ENCODE peak calls at places on chromosomes 1 and 21, in ten cellular contexts. One of them, this sample, is unnamed.

GRCh38 chr21:42407476-42407875 is 3.8 kb downstream of the UBASH3A start:
- DNase-seq in stimulated activated CD4-positive, alpha-beta T cell treated with anti-CD3 and anti-CD28 coated beads, Interleukin-15, amount 100 ng/mL, for 1 hour: no peak
- DNase-seq in memory B cell: no peak
- DNase-seq in T follicular helper cell: no peak
- DNase-seq in K562: no peak
- DNase-seq in lower lobe of right lung: no peak
- DNase-seq in activated T-cell treated with anti-CD3 and anti-CD28 coated beads, Interleukin-2, amount 50 U/mL, for 1 hour: no peak
- DNase-seq in PC-9: no peak
- DNase-seq in cardiac muscle cell: no peak
- DNase-seq in HFFc6: no peak
- DNase-seq in this sample: no peak

GRCh38 chr1:117613249-117613968 is 7.6 kb downstream of the TENT5C start:
- DNase-seq in stimulated activated CD4-positive, alpha-beta T cell treated with anti-CD3 and anti-CD28 coated beads, Interleukin-15, amount 100 ng/mL, for 1 hour: no peak
- DNase-seq in memory B cell: no peak
- DNase-seq in T follicular helper cell: no peak
- DNase-seq in K562: peak; percentile 67
- DNase-seq in lower lobe of right lung: no peak
- DNase-seq in activated T-cell treated with anti-CD3 and anti-CD28 coated beads, Interleukin-2, amount 50 U/mL, for 1 hour: no peak
- DNase-seq in PC-9: no peak
- DNase-seq in cardiac muscle cell: peak; percentile 50
- DNase-seq in HFFc6: no peak
- DNase-seq in this sample: no peak

GRCh38 chr1:235708390-235708962 is 58.9 kb upstream of the GNG4 start:
- DNase-seq in stimulated activated CD4-positive, alpha-beta T cell treated with anti-CD3 and anti-CD28 coated beads, Interleukin-15, amount 100 ng/mL, for 1 hour: no peak
- DNase-seq in memory B cell: no peak
- DNase-seq in T follicular helper cell: no peak
- DNase-seq in K562: no peak
- DNase-seq in lower lobe of right lung: no peak
- DNase-seq in activated T-cell treated with anti-CD3 and anti-CD28 coated beads, Interleukin-2, amount 50 U/mL, for 1 hour: no peak
- DNase-seq in PC-9: peak; percentile 58
- DNase-seq in cardiac muscle cell: no peak
- DNase-seq in HFFc6: peak; percentile 46
- DNase-seq in this sample: no peak

GRCh38 chr1:64733576-64734288 is 11.1 kb upstream of the RAVER2 start:
- DNase-seq in stimulated activated CD4-positive, alpha-beta T cell treated with anti-CD3 and anti-CD28 coated beads, Interleukin-15, amount 100 ng/mL, for 1 hour: no peak
- DNase-seq in memory B cell: no peak
- DNase-seq in T follicular helper cell: no peak
- DNase-seq in K562: no peak
- DNase-seq in lower lobe of right lung: no peak
- DNase-seq in activated T-cell treated with anti-CD3 and anti-CD28 coated beads, Interleukin-2, amount 50 U/mL, for 1 hour: no peak
- DNase-seq in PC-9: no peak
- DNase-seq in cardiac muscle cell: peak; percentile 66
- DNase-seq in HFFc6: peak; percentile 43
- DNase-seq in this sample: no peak

GRCh38 chr1:70720133-70720920 is 309.3 kb downstream of the CTH start:
- DNase-seq in stimulated activated CD4-positive, alpha-beta T cell treated with anti-CD3 and anti-CD28 coated beads, Interleukin-15, amount 100 ng/mL, for 1 hour: no peak
- DNase-seq in memory B cell: no peak
- DNase-seq in T follicular helper cell: no peak
- DNase-seq in K562: no peak
- DNase-seq in lower lobe of right lung: no peak
- DNase-seq in activated T-cell treated with anti-CD3 and anti-CD28 coated beads, Interleukin-2, amount 50 U/mL, for 1 hour: no peak
- DNase-seq in PC-9: no peak
- DNase-seq in cardiac muscle cell: no peak
- DNase-seq in HFFc6: no peak
- DNase-seq in this sample: no peak

GRCh38 chr1:169601096-169601881 is 15.0 kb upstream of the F5 start:
- DNase-seq in stimulated activated CD4-positive, alpha-beta T cell treated with anti-CD3 and anti-CD28 coated beads, Interleukin-15, amount 100 ng/mL, for 1 hour: no peak
- DNase-seq in memory B cell: no peak
- DNase-seq in T follicular helper cell: no peak
- DNase-seq in K562: peak; percentile 17
- DNase-seq in lower lobe of right lung: no peak
- DNase-seq in activated T-cell treated with anti-CD3 and anti-CD28 coated beads, Interleukin-2, amount 50 U/mL, for 1 hour: no peak
- DNase-seq in PC-9: no peak
- DNase-seq in cardiac muscle cell: peak; percentile 59
- DNase-seq in HFFc6: peak; percentile 30
- DNase-seq in this sample: no peak

GRCh38 chr1:159612211-159612885 is 24.7 kb downstream of the APCS start:
- DNase-seq in stimulated activated CD4-positive, alpha-beta T cell treated with anti-CD3 and anti-CD28 coated beads, Interleukin-15, amount 100 ng/mL, for 1 hour: no peak
- DNase-seq in memory B cell: no peak
- DNase-seq in T follicular helper cell: no peak
- DNase-seq in K562: no peak
- DNase-seq in lower lobe of right lung: no peak
- DNase-seq in activated T-cell treated with anti-CD3 and anti-CD28 coated beads, Interleukin-2, amount 50 U/mL, for 1 hour: no peak
- DNase-seq in PC-9: no peak
- DNase-seq in cardiac muscle cell: no peak
- DNase-seq in HFFc6: no peak
- DNase-seq in this sample: no peak

GRCh38 chr21:14645702-14646101 is 99.6 kb upstream of the SAMSN1 start:
- DNase-seq in stimulated activated CD4-positive, alpha-beta T cell treated with anti-CD3 and anti-CD28 coated beads, Interleukin-15, amount 100 ng/mL, for 1 hour: no peak
- DNase-seq in memory B cell: no peak
- DNase-seq in T follicular helper cell: no peak
- DNase-seq in K562: no peak
- DNase-seq in lower lobe of right lung: no peak
- DNase-seq in activated T-cell treated with anti-CD3 and anti-CD28 coated beads, Interleukin-2, amount 50 U/mL, for 1 hour: no peak
- DNase-seq in PC-9: no peak
- DNase-seq in cardiac muscle cell: no peak
- DNase-seq in HFFc6: no peak
- DNase-seq in this sample: no peak

GRCh38 chr1:9324246-9325096 is 31.8 kb downstream of the SPSB1 start:
- DNase-seq in stimulated activated CD4-positive, alpha-beta T cell treated with anti-CD3 and anti-CD28 coated beads, Interleukin-15, amount 100 ng/mL, for 1 hour: no peak
- DNase-seq in memory B cell: no peak
- DNase-seq in T follicular helper cell: no peak
- DNase-seq in K562: no peak
- DNase-seq in lower lobe of right lung: no peak
- DNase-seq in activated T-cell treated with anti-CD3 and anti-CD28 coated beads, Interleukin-2, amount 50 U/mL, for 1 hour: no peak
- DNase-seq in PC-9: no peak
- DNase-seq in cardiac muscle cell: no peak
- DNase-seq in HFFc6: no peak
- DNase-seq in this sample: no peak

GRCh38 chr1:96473791-96474452 is 247.7 kb upstream of the PTBP2 start:
- DNase-seq in stimulated activated CD4-positive, alpha-beta T cell treated with anti-CD3 and anti-CD28 coated beads, Interleukin-15, amount 100 ng/mL, for 1 hour: no peak
- DNase-seq in memory B cell: no peak
- DNase-seq in T follicular helper cell: no peak
- DNase-seq in K562: no peak
- DNase-seq in lower lobe of right lung: no peak
- DNase-seq in activated T-cell treated with anti-CD3 and anti-CD28 coated beads, Interleukin-2, amount 50 U/mL, for 1 hour: no peak
- DNase-seq in PC-9: peak; percentile 8
- DNase-seq in cardiac muscle cell: peak; percentile 20
- DNase-seq in HFFc6: no peak
- DNase-seq in this sample: no peak

GRCh38 chr1:44713321-44713781 is 17.6 kb downstream of the RNU5D-1 start:
- DNase-seq in stimulated activated CD4-positive, alpha-beta T cell treated with anti-CD3 and anti-CD28 coated beads, Interleukin-15, amount 100 ng/mL, for 1 hour: no peak
- DNase-seq in memory B cell: no peak
- DNase-seq in T follicular helper cell: no peak
- DNase-seq in K562: no peak
- DNase-seq in lower lobe of right lung: no peak
- DNase-seq in activated T-cell treated with anti-CD3 and anti-CD28 coated beads, Interleukin-2, amount 50 U/mL, for 1 hour: no peak
- DNase-seq in PC-9: peak; percentile 77
- DNase-seq in cardiac muscle cell: no peak
- DNase-seq in HFFc6: no peak
- DNase-seq in this sample: no peak

GRCh38 chr21:27759091-27759659 is 792.3 kb upstream of the ADAMTS5 start:
- DNase-seq in stimulated activated CD4-positive, alpha-beta T cell treated with anti-CD3 and anti-CD28 coated beads, Interleukin-15, amount 100 ng/mL, for 1 hour: no peak
- DNase-seq in memory B cell: no peak
- DNase-seq in T follicular helper cell: no peak
- DNase-seq in K562: no peak
- DNase-seq in lower lobe of right lung: peak; percentile 46
- DNase-seq in activated T-cell treated with anti-CD3 and anti-CD28 coated beads, Interleukin-2, amount 50 U/mL, for 1 hour: no peak
- DNase-seq in PC-9: peak; percentile 27
- DNase-seq in cardiac muscle cell: no peak
- DNase-seq in HFFc6: no peak
- DNase-seq in this sample: peak; percentile 27

GRCh38 chr21:45403825-45404725 is 890 bp upstream of the COL18A1 start:
- DNase-seq in stimulated activated CD4-positive, alpha-beta T cell treated with anti-CD3 and anti-CD28 coated beads, Interleukin-15, amount 100 ng/mL, for 1 hour: no peak
- DNase-seq in memory B cell: no peak
- DNase-seq in T follicular helper cell: no peak
- DNase-seq in K562: no peak
- DNase-seq in lower lobe of right lung: peak; percentile 47
- DNase-seq in activated T-cell treated with anti-CD3 and anti-CD28 coated beads, Interleukin-2, amount 50 U/mL, for 1 hour: no peak
- DNase-seq in PC-9: peak; percentile 65
- DNase-seq in cardiac muscle cell: peak; percentile 71
- DNase-seq in HFFc6: no peak
- DNase-seq in this sample: no peak

GRCh38 chr1:248144513-248145198 is at the start of gene OR2M5:
- DNase-seq in stimulated activated CD4-positive, alpha-beta T cell treated with anti-CD3 and anti-CD28 coated beads, Interleukin-15, amount 100 ng/mL, for 1 hour: no peak
- DNase-seq in memory B cell: no peak
- DNase-seq in T follicular helper cell: no peak
- DNase-seq in K562: no peak
- DNase-seq in lower lobe of right lung: no peak
- DNase-seq in activated T-cell treated with anti-CD3 and anti-CD28 coated beads, Interleukin-2, amount 50 U/mL, for 1 hour: no peak
- DNase-seq in PC-9: no peak
- DNase-seq in cardiac muscle cell: no peak
- DNase-seq in HFFc6: no peak
- DNase-seq in this sample: no peak

GRCh38 chr1:185157599-185158469 is 867 bp downstream of the SWT1 start:
- DNase-seq in stimulated activated CD4-positive, alpha-beta T cell treated with anti-CD3 and anti-CD28 coated beads, Interleukin-15, amount 100 ng/mL, for 1 hour: no peak
- DNase-seq in memory B cell: no peak
- DNase-seq in T follicular helper cell: no peak
- DNase-seq in K562: no peak
- DNase-seq in lower lobe of right lung: no peak
- DNase-seq in activated T-cell treated with anti-CD3 and anti-CD28 coated beads, Interleukin-2, amount 50 U/mL, for 1 hour: no peak
- DNase-seq in PC-9: no peak
- DNase-seq in cardiac muscle cell: no peak
- DNase-seq in HFFc6: no peak
- DNase-seq in this sample: peak; percentile 8

GRCh38 chr1:203597386-203598040 is 29.1 kb upstream of the ATP2B4 start:
- DNase-seq in stimulated activated CD4-positive, alpha-beta T cell treated with anti-CD3 and anti-CD28 coated beads, Interleukin-15, amount 100 ng/mL, for 1 hour: no peak
- DNase-seq in memory B cell: no peak
- DNase-seq in T follicular helper cell: no peak
- DNase-seq in K562: no peak
- DNase-seq in lower lobe of right lung: no peak
- DNase-seq in activated T-cell treated with anti-CD3 and anti-CD28 coated beads, Interleukin-2, amount 50 U/mL, for 1 hour: no peak
- DNase-seq in PC-9: no peak
- DNase-seq in cardiac muscle cell: no peak
- DNase-seq in HFFc6: no peak
- DNase-seq in this sample: peak; percentile 67

GRCh38 chr1:67575861-67576260 is 109.1 kb upstream of the GADD45A start:
- DNase-seq in stimulated activated CD4-positive, alpha-beta T cell treated with anti-CD3 and anti-CD28 coated beads, Interleukin-15, amount 100 ng/mL, for 1 hour: no peak
- DNase-seq in memory B cell: no peak
- DNase-seq in T follicular helper cell: no peak
- DNase-seq in K562: no peak
- DNase-seq in lower lobe of right lung: no peak
- DNase-seq in activated T-cell treated with anti-CD3 and anti-CD28 coated beads, Interleukin-2, amount 50 U/mL, for 1 hour: no peak
- DNase-seq in PC-9: no peak
- DNase-seq in cardiac muscle cell: peak; percentile 86
- DNase-seq in HFFc6: peak; percentile 76
- DNase-seq in this sample: no peak

GRCh38 chr1:5393146-5393545 is 599.1 kb downstream of the NPHP4 start:
- DNase-seq in stimulated activated CD4-positive, alpha-beta T cell treated with anti-CD3 and anti-CD28 coated beads, Interleukin-15, amount 100 ng/mL, for 1 hour: no peak
- DNase-seq in memory B cell: no peak
- DNase-seq in T follicular helper cell: no peak
- DNase-seq in K562: no peak
- DNase-seq in lower lobe of right lung: no peak
- DNase-seq in activated T-cell treated with anti-CD3 and anti-CD28 coated beads, Interleukin-2, amount 50 U/mL, for 1 hour: no peak
- DNase-seq in PC-9: no peak
- DNase-seq in cardiac muscle cell: no peak
- DNase-seq in HFFc6: no peak
- DNase-seq in this sample: no peak

GRCh38 chr21:15159382-15160020 is 94.7 kb upstream of the NRIP1 start:
- DNase-seq in stimulated activated CD4-positive, alpha-beta T cell treated with anti-CD3 and anti-CD28 coated beads, Interleukin-15, amount 100 ng/mL, for 1 hour: no peak
- DNase-seq in memory B cell: no peak
- DNase-seq in T follicular helper cell: no peak
- DNase-seq in K562: no peak
- DNase-seq in lower lobe of right lung: no peak
- DNase-seq in activated T-cell treated with anti-CD3 and anti-CD28 coated beads, Interleukin-2, amount 50 U/mL, for 1 hour: no peak
- DNase-seq in PC-9: no peak
- DNase-seq in cardiac muscle cell: peak; percentile 55
- DNase-seq in HFFc6: no peak
- DNase-seq in this sample: no peak

GRCh38 chr1:43545686-43546387 is 15.2 kb downstream of the PTPRF start:
- DNase-seq in stimulated activated CD4-positive, alpha-beta T cell treated with anti-CD3 and anti-CD28 coated beads, Interleukin-15, amount 100 ng/mL, for 1 hour: no peak
- DNase-seq in memory B cell: no peak
- DNase-seq in T follicular helper cell: no peak
- DNase-seq in K562: peak; percentile 73
- DNase-seq in lower lobe of right lung: peak; percentile 77
- DNase-seq in activated T-cell treated with anti-CD3 and anti-CD28 coated beads, Interleukin-2, amount 50 U/mL, for 1 hour: no peak
- DNase-seq in PC-9: peak; percentile 37
- DNase-seq in cardiac muscle cell: peak; percentile 73
- DNase-seq in HFFc6: peak; percentile 20
- DNase-seq in this sample: peak; percentile 50

GRCh38 chr1:167455786-167456446 is 62.4 kb downstream of the CD247 start:
- DNase-seq in stimulated activated CD4-positive, alpha-beta T cell treated with anti-CD3 and anti-CD28 coated beads, Interleukin-15, amount 100 ng/mL, for 1 hour: peak; percentile 42
- DNase-seq in memory B cell: no peak
- DNase-seq in T follicular helper cell: peak; percentile 39
- DNase-seq in K562: no peak
- DNase-seq in lower lobe of right lung: no peak
- DNase-seq in activated T-cell treated with anti-CD3 and anti-CD28 coated beads, Interleukin-2, amount 50 U/mL, for 1 hour: no peak
- DNase-seq in PC-9: no peak
- DNase-seq in cardiac muscle cell: peak; percentile 24
- DNase-seq in HFFc6: no peak
- DNase-seq in this sample: peak; percentile 43

GRCh38 chr1:232147215-232147614 is 482.7 kb downstream of the SIPA1L2 start:
- DNase-seq in stimulated activated CD4-positive, alpha-beta T cell treated with anti-CD3 and anti-CD28 coated beads, Interleukin-15, amount 100 ng/mL, for 1 hour: no peak
- DNase-seq in memory B cell: no peak
- DNase-seq in T follicular helper cell: no peak
- DNase-seq in K562: no peak
- DNase-seq in lower lobe of right lung: no peak
- DNase-seq in activated T-cell treated with anti-CD3 and anti-CD28 coated beads, Interleukin-2, amount 50 U/mL, for 1 hour: no peak
- DNase-seq in PC-9: no peak
- DNase-seq in cardiac muscle cell: no peak
- DNase-seq in HFFc6: no peak
- DNase-seq in this sample: no peak

GRCh38 chr1:38559180-38559874 is 300.2 kb downstream of the RRAGC start:
- DNase-seq in stimulated activated CD4-positive, alpha-beta T cell treated with anti-CD3 and anti-CD28 coated beads, Interleukin-15, amount 100 ng/mL, for 1 hour: peak; percentile 48
- DNase-seq in memory B cell: peak; percentile 48
- DNase-seq in T follicular helper cell: peak; percentile 69
- DNase-seq in K562: no peak
- DNase-seq in lower lobe of right lung: peak; percentile 78
- DNase-seq in activated T-cell treated with anti-CD3 and anti-CD28 coated beads, Interleukin-2, amount 50 U/mL, for 1 hour: peak; percentile 78
- DNase-seq in PC-9: no peak
- DNase-seq in cardiac muscle cell: peak; percentile 7
- DNase-seq in HFFc6: no peak
- DNase-seq in this sample: no peak

GRCh38 chr1:87508247-87508646 is 179.6 kb downstream of the LMO4 start:
- DNase-seq in stimulated activated CD4-positive, alpha-beta T cell treated with anti-CD3 and anti-CD28 coated beads, Interleukin-15, amount 100 ng/mL, for 1 hour: no peak
- DNase-seq in memory B cell: no peak
- DNase-seq in T follicular helper cell: no peak
- DNase-seq in K562: no peak
- DNase-seq in lower lobe of right lung: no peak
- DNase-seq in activated T-cell treated with anti-CD3 and anti-CD28 coated beads, Interleukin-2, amount 50 U/mL, for 1 hour: no peak
- DNase-seq in PC-9: no peak
- DNase-seq in cardiac muscle cell: no peak
- DNase-seq in HFFc6: no peak
- DNase-seq in this sample: no peak

GRCh38 chr21:45805321-45805720 is 161.8 kb downstream of the PCBP3 start:
- DNase-seq in stimulated activated CD4-positive, alpha-beta T cell treated with anti-CD3 and anti-CD28 coated beads, Interleukin-15, amount 100 ng/mL, for 1 hour: no peak
- DNase-seq in memory B cell: no peak
- DNase-seq in T follicular helper cell: no peak
- DNase-seq in K562: no peak
- DNase-seq in lower lobe of right lung: no peak
- DNase-seq in activated T-cell treated with anti-CD3 and anti-CD28 coated beads, Interleukin-2, amount 50 U/mL, for 1 hour: no peak
- DNase-seq in PC-9: no peak
- DNase-seq in cardiac muscle cell: no peak
- DNase-seq in HFFc6: no peak
- DNase-seq in this sample: no peak

GRCh38 chr1:42335809-42336518 is 929 bp upstream of the FOXJ3 start:
- DNase-seq in stimulated activated CD4-positive, alpha-beta T cell treated with anti-CD3 and anti-CD28 coated beads, Interleukin-15, amount 100 ng/mL, for 1 hour: no peak
- DNase-seq in memory B cell: no peak
- DNase-seq in T follicular helper cell: no peak
- DNase-seq in K562: no peak
- DNase-seq in lower lobe of right lung: no peak
- DNase-seq in activated T-cell treated with anti-CD3 and anti-CD28 coated beads, Interleukin-2, amount 50 U/mL, for 1 hour: no peak
- DNase-seq in PC-9: no peak
- DNase-seq in cardiac muscle cell: peak; percentile 77
- DNase-seq in HFFc6: peak; percentile 44
- DNase-seq in this sample: no peak

GRCh38 chr21:22363504-22363903 is 1365.3 kb downstream of the NCAM2 start:
- DNase-seq in stimulated activated CD4-positive, alpha-beta T cell treated with anti-CD3 and anti-CD28 coated beads, Interleukin-15, amount 100 ng/mL, for 1 hour: no peak
- DNase-seq in memory B cell: no peak
- DNase-seq in T follicular helper cell: no peak
- DNase-seq in K562: no peak
- DNase-seq in lower lobe of right lung: no peak
- DNase-seq in activated T-cell treated with anti-CD3 and anti-CD28 coated beads, Interleukin-2, amount 50 U/mL, for 1 hour: no peak
- DNase-seq in PC-9: no peak
- DNase-seq in cardiac muscle cell: no peak
- DNase-seq in HFFc6: no peak
- DNase-seq in this sample: no peak

GRCh38 chr1:18662286-18662639 is 31.6 kb downstream of the PAX7 start:
- DNase-seq in stimulated activated CD4-positive, alpha-beta T cell treated with anti-CD3 and anti-CD28 coated beads, Interleukin-15, amount 100 ng/mL, for 1 hour: no peak
- DNase-seq in memory B cell: no peak
- DNase-seq in T follicular helper cell: no peak
- DNase-seq in K562: no peak
- DNase-seq in lower lobe of right lung: no peak
- DNase-seq in activated T-cell treated with anti-CD3 and anti-CD28 coated beads, Interleukin-2, amount 50 U/mL, for 1 hour: no peak
- DNase-seq in PC-9: no peak
- DNase-seq in cardiac muscle cell: no peak
- DNase-seq in HFFc6: no peak
- DNase-seq in this sample: no peak

This sample was measured in heart right ventricle.